ENCODE peak calls at places on chromosomes 11 and 22, in four cellular contexts. A is C1 segment of cervical spinal cord, B is head of caudate nucleus, G is NCI-H2081. K is an unnamed sample.

GRCh38 chr11:15300282-15300681 is 185.6 kb downstream of the INSC start:
- DNase-seq in A (no peak), G (no peak), B (no peak), K (no peak)

GRCh38 chr11:65618763-65619162 is 3.2 kb downstream of the PCNX3 start:
- DNase-seq in A (no peak), G (no peak), B (no peak), K (no peak)

GRCh38 chr11:126992065-126992803 is 8.3 kb downstream of the KIRREL3 start:
- DNase-seq in A (no peak), B (no peak), G (no peak), K (no peak)

GRCh38 chr11:109735139-109735538 is 313.1 kb downstream of the C11orf87 start:
- DNase-seq in B (no peak), G (no peak), A (no peak), K (no peak)

GRCh38 chr11:94629741-94630140 is 62.6 kb downstream of the PIWIL4 start:
- DNase-seq in B (no peak), G (no peak), A (no peak), K (no peak)

GRCh38 chr22:19497245-19497644 is 17.5 kb downstream of the CDC45 start:
- DNase-seq in B (no peak), A (no peak), G (peak), K (no peak)

GRCh38 chr11:57458060-57458409 is 2.3 kb upstream of the RTN4RL2 start:
- DNase-seq in B (no peak), G (no peak), A (no peak), K (no peak)

GRCh38 chr11:73320786-73321325 is 12.8 kb downstream of the ARHGEF17 start:
- DNase-seq in B (no peak), A (no peak), G (no peak), K (no peak)

GRCh38 chr11:19018901-19019300 is 41.6 kb downstream of the MRGPRX2 start:
- DNase-seq in G (no peak), A (no peak), B (no peak), K (no peak)

GRCh38 chr22:33112606-33113005 is 54.4 kb upstream of the SYN3 start:
- DNase-seq in A (no peak), B (no peak), G (peak), K (no peak)

GRCh38 chr11:7703785-7704184 is 2.5 kb downstream of the OVCH2 start:
- DNase-seq in B (no peak), G (no peak), A (no peak), K (no peak)

GRCh38 chr11:102564110-102564509 is 33.6 kb upstream of the MMP7 start:
- DNase-seq in G (no peak), B (no peak), A (no peak), K (no peak)